ENCODE peak calls at places on chromosomes 11 and 22, in five cellular contexts. R is WTC11, Q is glutamatergic neuron, K is Kasumi-1, W is endothelial cell of umbilical vein. T is an unnamed sample.
A peak's percentile ranks its signal among the peaks of the same experiment; 100 is the strongest.

GRCh38 chr11:55503449-55503848 is 50.8 kb upstream of the OR4C15 start:
- DNase-seq in R (no peak), Q (no peak), K (peak; percentile 13), W (no peak), T (no peak)

GRCh38 chr11:100528872-100529416 is 158.1 kb upstream of the ARHGAP42 start:
- DNase-seq in R (no peak), Q (no peak), K (no peak), W (no peak), T (no peak)

GRCh38 chr22:24137595-24137994 is 43.7 kb upstream of the SUSD2 start:
- DNase-seq in R (no peak), Q (no peak), K (no peak), W (peak; percentile 43), T (no peak)

GRCh38 chr11:70040452-70040851 is 37.7 kb upstream of the ANO1 start:
- DNase-seq in R (no peak), Q (no peak), K (no peak), W (no peak), T (no peak)

GRCh38 chr11:108340958-108341357 is 118.1 kb downstream of the ATM start:
- DNase-seq in R (no peak), Q (no peak), K (no peak), W (no peak), T (no peak)

GRCh38 chr11:113048820-113049555 is 87.8 kb downstream of the NCAM1 start:
- DNase-seq in R (no peak), Q (no peak), K (no peak), W (no peak), T (no peak)

GRCh38 chr11:8739309-8739793 is 56.8 kb downstream of the RPL27A start:
- DNase-seq in R (no peak), Q (no peak), K (no peak), W (no peak), T (no peak)

GRCh38 chr22:45876136-45877035 is 100.6 kb downstream of the WNT7B start:
- DNase-seq in R (no peak), Q (no peak), K (no peak), W (no peak), T (no peak)

GRCh38 chr22:42520663-42521546 is 1.3 kb upstream of the RRP7A start:
- DNase-seq in R (no peak), Q (no peak), K (no peak), W (no peak), T (no peak)

GRCh38 chr11:75931124-75931523 is 116.1 kb downstream of the UVRAG start:
- DNase-seq in R (no peak), Q (no peak), K (no peak), W (no peak), T (no peak)

GRCh38 chr11:63779044-63779443 is 10.5 kb upstream of the ZFTA start:
- DNase-seq in R (no peak), Q (no peak), K (no peak), W (peak; percentile 31), T (no peak)

GRCh38 chr11:33742249-33742851 is 6.1 kb upstream of the CD59 start:
- DNase-seq in R (no peak), Q (no peak), K (peak; percentile 66), W (peak; percentile 62), T (no peak)

GRCh38 chr11:33657757-33658156 is 42.9 kb downstream of the C11orf91 start:
- DNase-seq in R (no peak), Q (no peak), K (no peak), W (no peak), T (no peak)

GRCh38 chr22:21450320-21450831 is 16.8 kb upstream of the TMEM191C start:
- DNase-seq in R (peak; percentile 45), Q (peak; percentile 41), K (no peak), W (no peak), T (no peak)

GRCh38 chr11:99535819-99536218 is 515.1 kb downstream of the CNTN5 start:
- DNase-seq in R (no peak), Q (no peak), K (no peak), W (no peak), T (no peak)